ENCODE peak calls at places on chromosomes 3 and 15, in eight cellular contexts. T, R, Y, J, W, E, K and V are unnamed samples.

GRCh38 chr15:40291088-40291574 is 8.3 kb upstream of the ANKRD63 start:
- DNase-seq in T (peak), R (no peak), Y (peak), J (no peak), W (no peak), E (peak), K (peak), V (no peak)

GRCh38 chr3:174270841-174271240 is 588.3 kb upstream of the NAALADL2 start:
- DNase-seq in T (no peak), R (no peak), Y (no peak), J (no peak), W (no peak), E (no peak), K (peak), V (no peak)

GRCh38 chr3:16490062-16490641 is 23.3 kb downstream of the RFTN1 start:
- DNase-seq in T (no peak), R (no peak), Y (no peak), J (no peak), W (no peak), E (no peak), K (no peak), V (no peak)

GRCh38 chr15:39807791-39808190 is 25.1 kb upstream of the FSIP1 start:
- DNase-seq in T (no peak), R (no peak), Y (no peak), J (no peak), W (no peak), E (no peak), K (no peak), V (no peak)

GRCh38 chr15:66780172-66780972 is 78.3 kb downstream of the SMAD6 start:
- DNase-seq in T (no peak), R (no peak), Y (no peak), J (no peak), W (no peak), E (no peak), K (peak), V (peak)

GRCh38 chr3:193114431-193115340 is 126.3 kb upstream of the PLAAT1 start:
- DNase-seq in T (no peak), R (no peak), Y (no peak), J (no peak), W (no peak), E (no peak), K (no peak), V (no peak)

GRCh38 chr3:49563766-49564165 is 9.5 kb downstream of the BSN start:
- DNase-seq in T (no peak), R (no peak), Y (no peak), J (no peak), W (no peak), E (no peak), K (no peak), V (no peak)

GRCh38 chr3:108394563-108394962 is 98.2 kb downstream of the HHLA2 start:
- DNase-seq in T (no peak), R (no peak), Y (no peak), J (no peak), W (no peak), E (no peak), K (no peak), V (no peak)

GRCh38 chr15:76164602-76165001 is 104.8 kb downstream of the TMEM266 start:
- DNase-seq in T (no peak), R (no peak), Y (no peak), J (no peak), W (no peak), E (no peak), K (no peak), V (no peak)

GRCh38 chr15:81118361-81118760 is 15.7 kb upstream of the CFAP161 start:
- DNase-seq in T (no peak), R (no peak), Y (no peak), J (no peak), W (no peak), E (no peak), K (no peak), V (no peak)

GRCh38 chr3:42042747-42043115 is 48.4 kb upstream of the TRAK1 start:
- DNase-seq in T (no peak), R (no peak), Y (no peak), J (no peak), W (no peak), E (no peak), K (peak), V (no peak)

GRCh38 chr15:98324341-98324970 is 323.9 kb upstream of the IGF1R start:
- DNase-seq in T (no peak), R (no peak), Y (no peak), J (no peak), W (no peak), E (no peak), K (no peak), V (no peak)

GRCh38 chr15:73964736-73965093 is 27.4 kb downstream of the STOML1 start:
- DNase-seq in T (peak), R (peak), Y (peak), J (peak), W (peak), E (peak), K (peak), V (peak)

GRCh38 chr3:196207833-196208607 is 3.2 kb downstream of the ZDHHC19 start:
- DNase-seq in T (no peak), R (no peak), Y (peak), J (peak), W (peak), E (peak), K (peak), V (peak)

GRCh38 chr3:55571913-55572312 is 84.8 kb upstream of the WNT5A start:
- DNase-seq in T (no peak), R (no peak), Y (no peak), J (no peak), W (no peak), E (no peak), K (no peak), V (no peak)

GRCh38 chr3:2303567-2303966 is 204.9 kb downstream of the CNTN4 start:
- DNase-seq in T (no peak), R (no peak), Y (no peak), J (peak), W (no peak), E (peak), K (peak), V (no peak)

GRCh38 chr3:171458056-171458856 is 1.9 kb downstream of the TNIK start:
- DNase-seq in T (no peak), R (no peak), Y (no peak), J (peak), W (peak), E (peak), K (no peak), V (peak)

GRCh38 chr3:105686324-105686897 is 182.4 kb downstream of the CBLB start:
- DNase-seq in T (peak), R (no peak), Y (no peak), J (no peak), W (no peak), E (no peak), K (peak), V (no peak)

GRCh38 chr15:38148476-38148875 is 104.2 kb upstream of the SPRED1 start:
- DNase-seq in T (no peak), R (no peak), Y (no peak), J (no peak), W (no peak), E (no peak), K (peak), V (no peak)

GRCh38 chr3:52039846-52040245 is 16.5 kb downstream of the DUSP7 start:
- DNase-seq in T (no peak), R (no peak), Y (no peak), J (no peak), W (no peak), E (no peak), K (peak), V (no peak)

GRCh38 chr3:39216176-39216790 is 23.9 kb upstream of the XIRP1 start:
- DNase-seq in T (no peak), R (no peak), Y (no peak), J (no peak), W (no peak), E (no peak), K (no peak), V (no peak)

GRCh38 chr3:62332771-62333381 is 40.5 kb downstream of the FEZF2 start:
- DNase-seq in T (no peak), R (no peak), Y (no peak), J (no peak), W (no peak), E (no peak), K (peak), V (no peak)

GRCh38 chr3:133540896-133541674 is 32.4 kb upstream of the CDV3 start:
- DNase-seq in T (no peak), R (no peak), Y (no peak), J (no peak), W (no peak), E (peak), K (peak), V (no peak)

GRCh38 chr15:43930079-43930478 is 103.3 kb downstream of the WDR76 start:
- DNase-seq in T (no peak), R (no peak), Y (no peak), J (no peak), W (no peak), E (no peak), K (peak), V (no peak)

GRCh38 chr3:58299839-58300516 is 6.1 kb upstream of the RPP14 start:
- DNase-seq in T (no peak), R (no peak), Y (no peak), J (no peak), W (no peak), E (no peak), K (peak), V (no peak)

GRCh38 chr3:39910828-39911464 is 101.5 kb downstream of the MYRIP start:
- DNase-seq in T (no peak), R (no peak), Y (no peak), J (no peak), W (no peak), E (no peak), K (peak), V (no peak)

GRCh38 chr3:170431054-170431453 is 12.4 kb downstream of the CLDN11 start:
- DNase-seq in T (no peak), R (no peak), Y (no peak), J (no peak), W (no peak), E (no peak), K (no peak), V (no peak)

GRCh38 chr3:20080956-20081554 is 40.8 kb downstream of the KAT2B start:
- DNase-seq in T (no peak), R (no peak), Y (peak), J (no peak), W (no peak), E (no peak), K (no peak), V (peak)

GRCh38 chr15:99472416-99473145 is 93.2 kb upstream of the MEF2A start:
- DNase-seq in T (no peak), R (no peak), Y (no peak), J (no peak), W (no peak), E (no peak), K (no peak), V (peak)